ENCODE peak calls at places on chromosomes 11 and 22, in four cellular contexts. One of them, this sample, is unnamed.

GRCh38 chr22:48141301-48141700 is 1378.9 kb downstream of the TBC1D22A start:
- DNase-seq in Calu3: no peak
- DNase-seq in RWPE2: no peak
- DNase-seq in PC-9: no peak
- DNase-seq in this sample: no peak

GRCh38 chr11:16155448-16155847 is 200.9 kb downstream of the SOX6 start:
- DNase-seq in RWPE2: no peak
- DNase-seq in Calu3: no peak
- DNase-seq in PC-9: no peak
- DNase-seq in this sample: no peak

GRCh38 chr11:104073950-104074349 is 37.5 kb downstream of the DDI1 start:
- DNase-seq in RWPE2: no peak
- DNase-seq in PC-9: no peak
- DNase-seq in Calu3: no peak
- DNase-seq in this sample: no peak

GRCh38 chr11:19845633-19846032 is 133.0 kb downstream of the NAV2 start:
- DNase-seq in PC-9: no peak
- DNase-seq in RWPE2: no peak
- DNase-seq in Calu3: no peak
- DNase-seq in this sample: no peak

GRCh38 chr11:10550988-10551657 is 10.1 kb upstream of the RNF141 start:
- DNase-seq in RWPE2: no peak
- DNase-seq in PC-9: no peak
- DNase-seq in Calu3: no peak
- DNase-seq in this sample: no peak

GRCh38 chr11:68658661-68659060 is 25.7 kb upstream of the GAL start:
- DNase-seq in Calu3: no peak
- DNase-seq in RWPE2: no peak
- DNase-seq in PC-9: no peak
- DNase-seq in this sample: no peak

GRCh38 chr11:55714982-55715888 is 53.2 kb downstream of the OR4C6 start:
- DNase-seq in PC-9: no peak
- DNase-seq in Calu3: peak; percentile 16
- DNase-seq in RWPE2: no peak
- DNase-seq in this sample: no peak

GRCh38 chr11:473415-473814 is 23.3 kb downstream of the PTDSS2 start:
- DNase-seq in Calu3: no peak
- DNase-seq in PC-9: no peak
- DNase-seq in RWPE2: peak; percentile 52
- DNase-seq in this sample: no peak

GRCh38 chr22:48405741-48406140 is 1421.9 kb downstream of the BRD1 start:
- DNase-seq in Calu3: no peak
- DNase-seq in PC-9: no peak
- DNase-seq in RWPE2: no peak
- DNase-seq in this sample: no peak

GRCh38 chr11:26225643-26226042 is 106.3 kb upstream of the ANO3 start:
- DNase-seq in RWPE2: no peak
- DNase-seq in Calu3: no peak
- DNase-seq in PC-9: no peak
- DNase-seq in this sample: no peak

GRCh38 chr11:32526715-32527114 is 56.9 kb upstream of the EIF3M start:
- DNase-seq in PC-9: no peak
- DNase-seq in RWPE2: no peak
- DNase-seq in Calu3: no peak
- DNase-seq in this sample: no peak

GRCh38 chr11:1230121-1230455 is 7.2 kb downstream of the MUC5B start:
- DNase-seq in PC-9: no peak
- DNase-seq in RWPE2: peak; percentile 29
- DNase-seq in Calu3: no peak
- DNase-seq in this sample: no peak

GRCh38 chr11:59667812-59668187 is 1.0 kb downstream of the PATL1 start:
- DNase-seq in RWPE2: no peak
- DNase-seq in PC-9: no peak
- DNase-seq in Calu3: no peak
- DNase-seq in this sample: no peak

GRCh38 chr11:89489930-89490329 is 1.2 kb downstream of the NOX4 start:
- DNase-seq in RWPE2: no peak
- DNase-seq in Calu3: no peak
- DNase-seq in PC-9: no peak
- DNase-seq in this sample: no peak

GRCh38 chr11:34155759-34156062 is 50.3 kb downstream of the NAT10 start:
- DNase-seq in RWPE2: no peak
- DNase-seq in Calu3: no peak
- DNase-seq in PC-9: no peak
- DNase-seq in this sample: no peak

GRCh38 chr11:12182650-12183511 is 72.5 kb downstream of the MICAL2 start:
- DNase-seq in PC-9: peak; percentile 95
- DNase-seq in Calu3: peak; percentile 84
- DNase-seq in RWPE2: peak; percentile 94
- DNase-seq in this sample: peak; percentile 27

GRCh38 chr11:69297225-69297925 is 3.4 kb downstream of the MYEOV start:
- DNase-seq in Calu3: peak; percentile 98
- DNase-seq in RWPE2: peak; percentile 95
- DNase-seq in PC-9: peak; percentile 99
- DNase-seq in this sample: no peak

GRCh38 chr11:86182976-86183584 is 61.5 kb upstream of the EED start:
- DNase-seq in Calu3: peak; percentile 69
- DNase-seq in RWPE2: peak; percentile 92
- DNase-seq in PC-9: peak; percentile 98
- DNase-seq in this sample: no peak

DNA sequence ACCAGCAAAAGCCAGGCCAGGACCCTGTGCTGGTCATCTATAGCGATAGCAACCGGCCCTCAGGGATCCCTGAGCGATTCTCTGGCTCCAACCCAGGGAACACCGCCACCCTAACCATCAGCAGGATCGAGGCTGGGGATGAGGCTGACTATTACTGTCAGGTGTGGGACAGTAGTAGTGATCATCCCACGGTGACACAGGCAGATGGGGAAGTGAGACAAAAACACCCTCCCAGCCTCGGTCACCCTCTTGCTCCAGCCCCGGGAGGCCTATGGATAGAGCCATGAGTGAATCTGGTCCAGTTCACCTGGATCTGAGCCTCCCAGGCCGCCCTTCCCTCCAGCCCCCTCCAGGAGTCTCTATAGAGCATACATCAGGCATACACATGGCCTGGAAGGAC is 115.2 kb upstream of the IGLL5 start:
- DNase-seq in RWPE2: no peak
- DNase-seq in PC-9: no peak
- DNase-seq in Calu3: no peak
- DNase-seq in this sample: no peak
- TF ChIP-seq CTCF in RWPE2: no peak
- TF ChIP-seq CTCF in PC-9: no peak
- TF ChIP-seq CTCF in Calu3: no peak
- TF ChIP-seq CTCF in this sample: no peak

GRCh38 chr11:128448981-128449713 is 138.2 kb downstream of the ETS1 start:
- DNase-seq in RWPE2: no peak
- DNase-seq in PC-9: no peak
- DNase-seq in Calu3: no peak
- DNase-seq in this sample: no peak

GRCh38 chr11:128447233-128447632 is 140.1 kb downstream of the ETS1 start:
- DNase-seq in RWPE2: no peak
- DNase-seq in PC-9: no peak
- DNase-seq in Calu3: no peak
- DNase-seq in this sample: no peak

GRCh38 chr11:128450882-128451647 is 136.3 kb downstream of the ETS1 start:
- DNase-seq in PC-9: no peak
- DNase-seq in Calu3: no peak
- DNase-seq in RWPE2: no peak
- DNase-seq in this sample: no peak

GRCh38 chr11:128451651-128452470 is 135.5 kb downstream of the ETS1 start:
- DNase-seq in Calu3: peak; percentile 50
- DNase-seq in RWPE2: no peak
- DNase-seq in PC-9: no peak
- DNase-seq in this sample: no peak

GRCh38 chr11:128448487-128448886 is 138.9 kb downstream of the ETS1 start:
- DNase-seq in Calu3: peak; percentile 84
- DNase-seq in RWPE2: peak; percentile 89
- DNase-seq in PC-9: peak; percentile 98
- DNase-seq in this sample: no peak
- TF ChIP-seq CTCF in Calu3: no peak
- TF ChIP-seq CTCF in RWPE2: peak; percentile 69
- TF ChIP-seq CTCF in PC-9: no peak
- TF ChIP-seq CTCF in this sample: no peak

GRCh38 chr11:130192845-130193267 is 33.3 kb downstream of the ST14 start:
- DNase-seq in RWPE2: no peak
- DNase-seq in PC-9: no peak
- DNase-seq in Calu3: no peak
- DNase-seq in this sample: no peak
- TF ChIP-seq CTCF in RWPE2: no peak
- TF ChIP-seq CTCF in PC-9: no peak
- TF ChIP-seq CTCF in Calu3: no peak
- TF ChIP-seq CTCF in this sample: no peak

DNA sequence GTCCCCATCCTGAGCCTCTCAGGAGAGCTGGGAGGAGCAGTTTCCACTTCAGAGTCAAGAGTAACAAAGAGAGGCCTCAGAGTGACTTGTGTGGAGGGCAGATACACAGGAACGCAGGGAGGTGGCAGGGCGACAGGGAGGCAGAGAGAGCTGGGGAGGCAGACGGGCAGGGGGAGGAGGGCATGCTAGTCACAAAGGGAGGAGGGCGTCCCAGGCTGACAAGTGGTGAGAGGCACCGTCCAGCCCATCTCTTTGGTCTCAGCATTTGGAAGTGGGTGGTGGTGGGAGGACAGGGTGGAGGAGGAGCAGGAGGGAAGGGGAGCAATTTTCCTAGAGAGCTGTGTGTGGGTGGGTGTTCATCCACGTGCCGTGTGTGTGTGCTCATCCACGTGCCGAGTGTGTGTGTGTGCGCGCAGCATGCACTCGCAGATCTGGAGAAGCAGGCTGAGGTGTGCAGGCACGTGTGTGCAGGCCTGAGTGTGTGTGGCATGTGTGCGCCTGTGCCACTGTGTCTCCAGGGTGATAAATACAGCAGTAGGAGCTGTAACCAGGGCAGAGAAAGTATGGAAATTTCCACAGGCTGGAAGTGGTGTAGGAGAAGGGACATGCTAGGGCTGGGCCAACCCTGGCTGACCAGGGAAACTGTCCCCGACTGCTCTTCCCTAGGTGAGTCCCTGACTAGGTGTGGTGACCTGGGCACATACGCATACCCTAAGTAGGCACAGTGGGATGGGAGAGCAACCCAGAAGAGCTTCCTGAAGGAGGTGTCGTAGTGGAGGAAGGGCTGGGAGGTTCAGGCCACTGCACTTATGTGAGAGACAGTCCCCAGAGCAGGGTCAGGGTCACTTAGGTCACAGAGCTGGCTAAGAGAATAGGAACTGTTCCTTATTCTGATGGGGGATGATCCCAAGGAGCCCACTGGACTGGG is 7.3 kb upstream of the PDE2A start:
- DNase-seq in Calu3: no peak
- DNase-seq in PC-9: no peak
- DNase-seq in RWPE2: no peak
- DNase-seq in this sample: no peak
- TF ChIP-seq CTCF in Calu3: no peak
- TF ChIP-seq CTCF in PC-9: no peak
- TF ChIP-seq CTCF in RWPE2: no peak
- TF ChIP-seq CTCF in this sample: no peak

DNA sequence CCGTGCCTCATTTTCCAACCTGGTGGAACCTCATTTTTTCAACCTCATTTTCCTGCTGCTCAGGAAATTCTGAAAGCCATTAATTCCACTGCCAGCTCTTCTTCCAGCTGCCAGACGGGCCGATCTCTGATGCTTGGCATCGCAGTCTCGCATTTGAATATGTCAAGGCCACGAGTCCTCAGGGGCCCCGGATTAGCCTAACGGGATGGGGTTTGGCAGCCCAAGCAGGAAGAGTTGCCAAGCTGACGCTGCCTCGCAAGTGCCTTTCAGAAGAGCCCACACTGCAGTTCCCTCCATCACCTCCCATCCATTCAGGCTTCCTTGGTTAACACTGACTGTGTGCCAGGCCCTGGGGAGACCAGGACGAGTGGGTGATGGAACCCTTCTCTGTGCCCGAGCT is 8.7 kb downstream of the RASD2 start:
- DNase-seq in Calu3: no peak
- DNase-seq in RWPE2: no peak
- DNase-seq in PC-9: no peak
- DNase-seq in this sample: no peak
- TF ChIP-seq CTCF in Calu3: no peak
- TF ChIP-seq CTCF in RWPE2: no peak
- TF ChIP-seq CTCF in PC-9: no peak
- TF ChIP-seq CTCF in this sample: no peak

DNA sequence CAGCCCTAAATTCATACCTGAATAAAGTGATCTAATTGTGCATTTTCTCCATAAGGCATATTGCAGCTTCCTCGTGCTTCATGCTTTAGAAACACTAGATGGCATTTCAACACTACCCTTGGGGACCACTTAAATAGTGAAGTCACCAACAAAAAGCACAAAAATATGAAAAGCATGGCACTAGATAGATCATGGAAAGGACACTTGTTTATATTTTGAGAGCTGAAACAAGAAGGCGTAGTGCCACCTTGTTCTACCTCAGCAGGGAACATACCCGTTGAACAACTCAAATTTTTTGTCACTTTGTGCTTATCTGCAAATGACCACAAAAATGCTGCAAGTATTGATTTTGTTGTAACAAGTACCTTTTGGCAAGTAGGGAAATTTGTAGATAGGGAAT is 8.6 kb downstream of the TBCEL start:
- DNase-seq in PC-9: peak; percentile 52
- DNase-seq in Calu3: no peak
- DNase-seq in RWPE2: no peak
- DNase-seq in this sample: no peak
- TF ChIP-seq CTCF in PC-9: peak; percentile 16
- TF ChIP-seq CTCF in Calu3: no peak
- TF ChIP-seq CTCF in RWPE2: no peak
- TF ChIP-seq CTCF in this sample: no peak

GRCh38 chr11:125871391-125872137 is 15.9 kb upstream of the HYLS1 start:
- DNase-seq in Calu3: peak; percentile 20
- DNase-seq in PC-9: no peak
- DNase-seq in RWPE2: no peak
- DNase-seq in this sample: peak; percentile 66
- TF ChIP-seq CTCF in Calu3: no peak
- TF ChIP-seq CTCF in PC-9: peak; percentile 51
- TF ChIP-seq CTCF in RWPE2: peak; percentile 39
- TF ChIP-seq CTCF in this sample: peak; percentile 62

GRCh38 chr11:66467034-66467659 is 442 bp downstream of the PELI3 start:
- DNase-seq in RWPE2: no peak
- DNase-seq in Calu3: peak; percentile 63
- DNase-seq in PC-9: no peak
- DNase-seq in this sample: no peak
- TF ChIP-seq CTCF in RWPE2: peak; percentile 18
- TF ChIP-seq CTCF in Calu3: peak; percentile 14
- TF ChIP-seq CTCF in PC-9: peak; percentile 49
- TF ChIP-seq CTCF in this sample: peak; percentile 16

DNA sequence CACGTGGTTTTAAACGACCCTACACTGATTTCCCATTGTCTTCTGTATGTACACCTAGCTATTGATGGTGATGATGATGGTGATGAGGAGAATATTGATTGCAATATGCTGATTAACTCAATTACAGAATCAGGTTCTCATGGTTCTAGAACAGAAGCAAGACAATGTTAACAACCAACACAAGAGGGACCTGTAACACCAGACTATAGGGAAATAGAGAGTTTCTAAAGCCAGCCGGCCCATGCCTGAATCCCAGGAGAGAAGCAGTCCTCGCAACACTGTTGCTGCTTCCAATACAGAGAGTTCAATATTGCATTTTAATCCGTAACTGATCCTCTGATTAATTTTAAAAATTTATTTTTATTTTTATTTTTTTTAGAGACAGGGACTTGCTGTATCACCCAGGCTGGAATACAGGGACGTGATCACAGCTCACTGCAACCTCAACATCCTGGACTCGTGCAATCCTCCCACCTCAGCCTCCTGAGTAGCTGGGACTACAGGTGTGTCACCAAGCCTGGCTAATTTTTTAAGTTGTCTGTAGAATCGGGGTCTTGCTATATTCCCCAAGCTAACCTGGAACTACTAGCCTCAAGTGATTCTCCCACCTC is 22.2 kb upstream of the UBASH3B start:
- DNase-seq in Calu3: peak; percentile 20
- DNase-seq in PC-9: peak; percentile 64
- DNase-seq in RWPE2: no peak
- DNase-seq in this sample: peak; percentile 13
- TF ChIP-seq CTCF in Calu3: peak; percentile 15
- TF ChIP-seq CTCF in PC-9: peak; percentile 79
- TF ChIP-seq CTCF in RWPE2: peak; percentile 66
- TF ChIP-seq CTCF in this sample: peak; percentile 47